ENCODE peak calls at places on chromosomes 13 and 19, in nine cellular contexts. E is cardiac muscle cell, L is cardiac fibroblast, P is A549, B is fibroblast of mammary gland, K is adrenal gland, W is stomach, T is pancreas, C is choroid plexus epithelial cell. M is an unnamed sample.
A peak's percentile ranks its signal among the peaks of the same experiment; 100 is the strongest.

GRCh38 chr19:21434967-21435544 is 38.1 kb downstream of the ZNF493 start:
- DNase-seq in T (no peak), B (no peak), E (no peak), P (no peak), L (no peak), K (no peak), W (no peak), C (no peak), M (no peak)

GRCh38 chr19:15260939-15261338 is 28.7 kb upstream of the EPHX3 start:
- DNase-seq in T (no peak), K (no peak), P (no peak), L (peak; percentile 32), W (no peak), E (no peak), C (peak; percentile 31), B (no peak), M (peak; percentile 23)

GRCh38 chr19:48615145-48616040 is 517 bp upstream of the FAM83E start:
- DNase-seq in L (no peak), B (no peak), W (no peak), T (no peak), P (no peak), E (no peak), C (no peak), K (peak; percentile 51), M (no peak)

GRCh38 chr13:85666356-85666755 is 132.9 kb downstream of the SLITRK6 start:
- DNase-seq in W (no peak), K (no peak), B (no peak), T (no peak), L (no peak), E (no peak), P (no peak), C (no peak), M (no peak)

GRCh38 chr13:60627071-60627686 is 230.2 kb downstream of the TDRD3 start:
- DNase-seq in E (peak; percentile 48), W (no peak), P (peak; percentile 6), K (peak; percentile 58), B (peak; percentile 18), T (no peak), C (peak; percentile 49), L (peak; percentile 29), M (peak; percentile 13)

GRCh38 chr19:47161876-47162489 is 31.3 kb downstream of the SAE1 start:
- DNase-seq in K (no peak), L (no peak), C (peak; percentile 30), W (no peak), B (no peak), P (no peak), E (no peak), T (no peak), M (peak; percentile 75)

GRCh38 chr19:2670217-2670616 is 32.3 kb downstream of the GNG7 start:
- DNase-seq in T (no peak), C (no peak), K (no peak), E (no peak), B (no peak), P (no peak), W (no peak), L (no peak), M (no peak)

GRCh38 chr13:79631260-79631659 is 150.3 kb downstream of the NDFIP2 start:
- DNase-seq in L (peak; percentile 93), C (peak; percentile 60), W (no peak), K (peak; percentile 61), B (peak; percentile 73), E (peak; percentile 79), P (peak; percentile 18), T (no peak), M (peak; percentile 73)

GRCh38 chr13:42667638-42668037 is 93.7 kb downstream of the TNFSF11 start:
- DNase-seq in W (no peak), B (no peak), L (no peak), T (no peak), K (no peak), E (no peak), C (no peak), P (no peak), M (no peak)

GRCh38 chr13:42671502-42671901 is 97.5 kb downstream of the TNFSF11 start:
- DNase-seq in T (no peak), P (no peak), E (no peak), C (no peak), B (no peak), W (no peak), K (no peak), L (no peak), M (no peak)
- H3K4me3 ChIP-seq in T (no peak overlapping the region), P (no peak overlapping the region), E (no peak overlapping the region), C (no peak overlapping the region), B (no peak overlapping the region), W (no peak overlapping the region), K (no peak overlapping the region), L (no peak overlapping the region), M (no peak overlapping the region)

GRCh38 chr19:45151821-45152503 is 8.8 kb downstream of the NKPD1 start:
- DNase-seq in L (no peak), B (no peak), C (no peak), P (no peak), W (no peak), T (no peak), K (no peak), E (no peak), M (no peak)
- TF ChIP-seq CTCF in L (no peak), B (no peak), C (no peak), P (no peak), W (no peak), T (no peak), K (no peak), E (no peak), M (no peak)

GRCh38 chr19:1668339-1669123 is 16.1 kb upstream of the TCF3 start:
- DNase-seq in W (no peak), T (peak; percentile 50), C (peak; percentile 18), K (no peak), L (peak; percentile 21), E (peak; percentile 14), B (no peak), P (no peak), M (no peak)
- H3K4me3 ChIP-seq in W (no peak overlapping the region), T (no peak overlapping the region), C (no peak overlapping the region), K (no peak overlapping the region), L (no peak overlapping the region), E (no peak overlapping the region), B (no peak overlapping the region), P (no peak overlapping the region), M (no peak overlapping the region)

DNA sequence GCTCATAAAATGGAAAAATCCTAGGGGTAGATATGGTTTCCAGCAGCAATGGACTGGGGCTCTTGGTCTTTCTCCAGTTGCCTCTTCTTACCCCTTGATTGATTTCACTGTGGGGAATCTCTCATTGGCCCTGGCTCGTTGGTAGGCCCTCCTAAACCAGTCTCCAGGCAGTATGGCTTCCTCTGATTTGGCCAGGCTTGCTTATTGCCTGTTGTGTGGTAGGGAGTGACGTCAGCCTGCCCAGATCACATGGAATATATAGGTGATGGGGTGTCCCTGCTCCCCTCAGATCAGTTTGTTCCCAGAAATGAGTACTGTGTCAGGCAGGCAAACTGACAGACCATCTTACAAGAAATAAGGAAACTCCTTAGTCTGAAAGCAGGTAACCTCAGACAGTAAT is 5.7 kb upstream of the SELENOV start:
- DNase-seq in K (no peak), P (no peak), T (no peak), B (no peak), C (no peak), L (no peak), W (no peak), E (no peak), M (no peak)
- TF ChIP-seq CTCF in K (no peak), P (no peak), T (no peak), B (no peak), C (no peak), L (no peak), W (no peak), E (no peak), M (no peak)

GRCh38 chr13:23966221-23966690 is 69.0 kb upstream of the C1QTNF9B start:
- DNase-seq in K (no peak), L (no peak), W (no peak), C (no peak), E (no peak), P (no peak), B (no peak), T (no peak), M (no peak)
- H3K4me3 ChIP-seq in K (no peak overlapping the region), L (no peak overlapping the region), W (peak overlapping the region; percentile 21), C (no peak overlapping the region), E (no peak overlapping the region), P (no peak overlapping the region), B (no peak overlapping the region), T (no peak overlapping the region), M (no peak overlapping the region)

GRCh38 chr13:91574756-91575155 is 176.3 kb downstream of the GPC5 start:
- DNase-seq in B (no peak), T (no peak), K (no peak), W (no peak), C (peak; percentile 28), L (peak; percentile 24), P (no peak), E (peak; percentile 3), M (no peak)

GRCh38 chr13:91572439-91572838 is 174.0 kb downstream of the GPC5 start:
- DNase-seq in B (no peak), P (no peak), T (no peak), K (no peak), L (no peak), C (no peak), W (no peak), E (no peak), M (no peak)

GRCh38 chr13:91579320-91579719 is 180.9 kb downstream of the GPC5 start:
- DNase-seq in L (no peak), W (no peak), B (no peak), E (no peak), C (no peak), T (no peak), K (no peak), P (no peak), M (no peak)

GRCh38 chr13:91572944-91573535 is 174.6 kb downstream of the GPC5 start:
- DNase-seq in W (no peak), E (no peak), B (no peak), C (no peak), L (no peak), T (no peak), K (no peak), P (no peak), M (no peak)

GRCh38 chr13:91576590-91576989 is 178.2 kb downstream of the GPC5 start:
- DNase-seq in K (no peak), C (no peak), P (no peak), B (no peak), T (no peak), L (peak; percentile 1), E (no peak), W (no peak), M (no peak)
- TF ChIP-seq CTCF in K (no peak), C (peak; percentile 24), P (no peak), B (no peak), T (no peak), L (no peak), E (no peak), W (no peak), M (no peak)

DNA sequence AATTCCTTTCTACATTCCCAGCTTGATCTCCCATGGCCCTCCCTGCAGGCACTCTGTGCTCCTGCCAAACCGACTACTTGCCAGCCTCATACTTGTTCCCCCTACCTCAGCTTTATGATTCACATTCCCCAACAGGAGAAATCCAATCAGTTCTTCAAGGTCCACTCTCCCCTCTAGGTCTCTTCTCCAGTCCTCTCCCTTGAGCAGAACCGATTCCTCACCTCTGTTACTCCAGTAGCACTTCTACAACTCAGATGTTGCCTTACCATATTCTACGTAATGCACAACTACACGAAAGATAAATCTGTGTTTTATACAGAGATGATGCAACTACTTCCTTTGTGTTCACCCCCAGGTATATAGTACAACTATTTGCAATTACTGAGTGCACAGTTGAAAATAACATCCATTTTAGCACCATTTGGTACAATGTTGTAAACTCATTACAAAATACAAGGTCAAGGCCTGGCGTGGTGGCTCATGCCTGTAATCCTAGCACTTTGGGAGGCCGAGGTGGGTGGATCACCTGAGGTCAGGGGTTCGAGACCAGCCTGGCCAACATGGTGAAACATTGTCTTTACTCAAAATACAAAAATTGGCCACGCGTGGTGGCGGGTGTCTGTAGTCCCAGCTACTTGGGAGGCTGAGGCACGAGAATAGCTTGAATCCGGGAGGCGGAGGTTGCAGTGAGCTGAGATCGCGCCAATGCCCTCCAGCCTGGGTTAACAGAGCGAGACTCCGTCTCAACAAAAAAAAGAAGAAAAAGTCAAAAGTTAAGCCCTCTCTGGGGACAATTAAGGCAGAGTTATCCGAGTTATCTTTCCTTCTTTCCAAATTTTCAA is 2.9 kb upstream of the WBP4 start:
- DNase-seq in E (no peak), P (no peak), C (peak; percentile 29), K (no peak), T (no peak), B (no peak), W (no peak), L (no peak), M (no peak)
- H3K4me3 ChIP-seq in E (peak overlapping the region; percentile 95), P (peak overlapping the region; percentile 88), C (peak overlapping the region; percentile 74), K (no peak overlapping the region), T (peak overlapping the region; percentile 74), B (peak overlapping the region; percentile 88), W (peak overlapping the region; percentile 60), L (peak overlapping the region; percentile 79), M (peak overlapping the region; percentile 89)